ENCODE peak calls at places on chromosomes 16 and 17, in eight cellular contexts. K is PC-3, V is heart right ventricle, G is NT2/D1, N is IMR-90, E is cardiac muscle cell, H is fibroblast of lung, T is ovary. J is an unnamed sample.
A peak's percentile ranks its signal among the peaks of the same experiment; 100 is the strongest.

GRCh38 chr16:89924298-89924924 is 1.3 kb downstream of the TUBB3 start:
- DNase-seq in K (no peak), V (no peak), G (peak; percentile 82), N (peak; percentile 44), E (peak; percentile 54), H (peak; percentile 36), T (no peak), J (peak; percentile 68)

GRCh38 chr17:17203173-17203730 is 2.9 kb downstream of the PLD6 start:
- DNase-seq in K (no peak), V (no peak), G (no peak), N (no peak), E (no peak), H (no peak), T (no peak), J (no peak)

GRCh38 chr17:41519501-41520224 is 973 bp upstream of the KRT15 start:
- DNase-seq in K (peak; percentile 58), V (no peak), G (no peak), N (no peak), E (no peak), H (no peak), T (no peak), J (peak; percentile 58)

GRCh38 chr17:39462644-39463375 is 1.5 kb downstream of the CDK12 start:
- DNase-seq in K (no peak), V (no peak), G (no peak), N (peak; percentile 7), E (peak; percentile 6), H (peak; percentile 10), T (no peak), J (no peak)

GRCh38 chr17:70310251-70310672 is 140.9 kb downstream of the KCNJ2 start:
- DNase-seq in K (no peak), V (no peak), G (no peak), N (no peak), E (peak; percentile 66), H (peak; percentile 89), T (no peak), J (no peak)

GRCh38 chr16:22018559-22018958 is 10.6 kb downstream of the MOSMO start:
- DNase-seq in K (no peak), V (no peak), G (no peak), N (peak; percentile 44), E (no peak), H (no peak), T (no peak), J (no peak)

GRCh38 chr16:89409161-89409711 is 81.1 kb downstream of the ANKRD11 start:
- DNase-seq in K (peak; percentile 32), V (no peak), G (no peak), N (peak; percentile 71), E (peak; percentile 24), H (peak; percentile 49), T (no peak), J (no peak)

GRCh38 chr17:5237541-5238016 is 2.9 kb upstream of the SCIMP start:
- DNase-seq in K (peak; percentile 60), V (no peak), G (peak; percentile 39), N (peak; percentile 50), E (peak; percentile 69), H (peak; percentile 30), T (no peak), J (peak; percentile 48)

GRCh38 chr17:39235555-39236221 is 9.9 kb upstream of the STAC2 start:
- DNase-seq in K (peak; percentile 51), V (no peak), G (peak; percentile 70), N (peak; percentile 57), E (peak; percentile 64), H (peak; percentile 51), T (no peak), J (peak; percentile 52)

GRCh38 chr16:188674-189073 is 8.4 kb downstream of the HBQ1 start:
- DNase-seq in K (peak; percentile 9), V (no peak), G (no peak), N (no peak), E (no peak), H (no peak), T (no peak), J (no peak)

GRCh38 chr16:79288046-79288445 is 312.5 kb downstream of the MAF start:
- DNase-seq in K (no peak), V (no peak), G (no peak), N (no peak), E (no peak), H (no peak), T (no peak), J (no peak)

GRCh38 chr17:82926081-82926480 is 86.3 kb upstream of the ZNF750 start:
- DNase-seq in K (no peak), V (no peak), G (no peak), N (no peak), E (no peak), H (no peak), T (no peak), J (no peak)

GRCh38 chr16:28090646-28091377 is 27.3 kb upstream of the GSG1L start:
- DNase-seq in K (peak; percentile 36), V (no peak), G (peak; percentile 63), N (peak; percentile 72), E (no peak), H (peak; percentile 70), T (no peak), J (no peak)

GRCh38 chr16:56708418-56708817 is 21.5 kb upstream of the NUP93 start:
- DNase-seq in K (no peak), V (no peak), G (no peak), N (no peak), E (no peak), H (no peak), T (no peak), J (no peak)

GRCh38 chr17:28972437-28972836 is 21.1 kb upstream of the PHF12 start:
- DNase-seq in K (no peak), V (no peak), G (no peak), N (no peak), E (no peak), H (peak; percentile 49), T (no peak), J (no peak)

GRCh38 chr17:29733151-29733550 is 110.4 kb upstream of the CORO6 start:
- DNase-seq in K (peak; percentile 40), V (no peak), G (no peak), N (peak; percentile 42), E (peak; percentile 27), H (no peak), T (no peak), J (no peak)

GRCh38 chr17:44386182-44386525 is 3.3 kb downstream of the ITGA2B start:
- DNase-seq in K (no peak), V (no peak), G (no peak), N (no peak), E (no peak), H (no peak), T (peak; percentile 6), J (no peak)

GRCh38 chr16:47046726-47047602 is 73.5 kb upstream of the DNAJA2 start:
- DNase-seq in K (no peak), V (no peak), G (no peak), N (no peak), E (no peak), H (no peak), T (no peak), J (no peak)

GRCh38 chr17:17738901-17739300 is 57.6 kb downstream of the RAI1 start:
- DNase-seq in K (no peak), V (no peak), G (no peak), N (no peak), E (no peak), H (peak; percentile 36), T (no peak), J (no peak)

GRCh38 chr17:19533036-19533717 is 477 bp upstream of the SLC47A1 start:
- DNase-seq in K (no peak), V (no peak), G (no peak), N (no peak), E (no peak), H (no peak), T (no peak), J (no peak)
- H3K36me3 ChIP-seq in K (no peaks in the 10 kb centered on the region), V (no peaks in the 10 kb centered on the region), G (no peaks in the 10 kb centered on the region), N (no peaks in the 10 kb centered on the region), E (no peaks in the 10 kb centered on the region), H (no peaks in the 10 kb centered on the region), T (no peaks in the 10 kb centered on the region), J (no peaks in the 10 kb centered on the region)

GRCh38 chr17:47694018-47694817 is at the start of gene TBKBP1:
- DNase-seq in K (peak; percentile 51), V (peak; percentile 65), G (peak; percentile 70), N (peak; percentile 38), E (peak; percentile 81), H (peak; percentile 49), T (peak; percentile 74), J (peak; percentile 82)

GRCh38 chr17:47696717-47697642 is 3.0 kb downstream of the TBKBP1 start:
- DNase-seq in K (no peak), V (no peak), G (no peak), N (no peak), E (no peak), H (no peak), T (no peak), J (no peak)

GRCh38 chr17:47694818-47695663 is 1.1 kb downstream of the TBKBP1 start:
- DNase-seq in K (peak; percentile 50), V (peak; percentile 82), G (no peak), N (peak; percentile 49), E (peak; percentile 71), H (peak; percentile 47), T (peak; percentile 68), J (no peak)

GRCh38 chr17:47693667-47694017 is 319 bp upstream of the TBKBP1 start:
- DNase-seq in K (no peak), V (no peak), G (no peak), N (no peak), E (no peak), H (no peak), T (no peak), J (peak; percentile 83)

GRCh38 chr17:47695664-47696376 is 1.9 kb downstream of the TBKBP1 start:
- DNase-seq in K (no peak), V (no peak), G (no peak), N (no peak), E (no peak), H (no peak), T (no peak), J (no peak)
- H3K4me3 ChIP-seq in K (peak overlapping the region; percentile 83), V (peak overlapping the region; percentile 92), G (peak overlapping the region; percentile 87), N (no peak overlapping the region), E (peak overlapping the region; percentile 55), H (peak overlapping the region; percentile 55), T (peak overlapping the region; percentile 58), J (no peak overlapping the region)

DNA sequence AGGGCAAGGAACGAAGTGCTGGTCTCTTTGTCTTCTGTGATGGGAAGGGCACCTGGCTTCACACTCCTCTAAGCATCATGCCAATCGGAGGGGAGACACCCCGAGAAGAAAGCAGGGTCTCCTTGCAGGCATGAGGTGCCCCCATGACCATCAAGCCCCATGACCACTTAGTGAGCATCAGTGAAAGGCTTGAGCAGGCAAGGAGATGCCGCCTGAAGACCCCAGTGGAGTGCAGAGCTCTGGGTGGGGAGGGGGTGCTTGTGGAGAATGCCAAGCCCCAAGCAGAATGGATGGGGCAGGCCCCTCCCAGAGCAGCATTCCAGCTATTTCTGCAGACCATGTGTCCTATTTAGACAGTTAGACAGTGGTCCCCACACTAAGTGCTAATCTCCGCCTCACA is 232.7 kb upstream of the TNRC6C start:
- DNase-seq in K (no peak), V (no peak), G (no peak), N (no peak), E (no peak), H (no peak), T (no peak), J (no peak)
- H3K27me3 ChIP-seq in K (peaks cover 92% of the 10 kb centered on the region), V (no peaks in the 10 kb centered on the region), G (peaks cover 5% of the 10 kb centered on the region), N (peaks cover 20% of the 10 kb centered on the region), E (no peaks in the 10 kb centered on the region), H (no peaks in the 10 kb centered on the region), T (no peaks in the 10 kb centered on the region), J (no peaks in the 10 kb centered on the region)

DNA sequence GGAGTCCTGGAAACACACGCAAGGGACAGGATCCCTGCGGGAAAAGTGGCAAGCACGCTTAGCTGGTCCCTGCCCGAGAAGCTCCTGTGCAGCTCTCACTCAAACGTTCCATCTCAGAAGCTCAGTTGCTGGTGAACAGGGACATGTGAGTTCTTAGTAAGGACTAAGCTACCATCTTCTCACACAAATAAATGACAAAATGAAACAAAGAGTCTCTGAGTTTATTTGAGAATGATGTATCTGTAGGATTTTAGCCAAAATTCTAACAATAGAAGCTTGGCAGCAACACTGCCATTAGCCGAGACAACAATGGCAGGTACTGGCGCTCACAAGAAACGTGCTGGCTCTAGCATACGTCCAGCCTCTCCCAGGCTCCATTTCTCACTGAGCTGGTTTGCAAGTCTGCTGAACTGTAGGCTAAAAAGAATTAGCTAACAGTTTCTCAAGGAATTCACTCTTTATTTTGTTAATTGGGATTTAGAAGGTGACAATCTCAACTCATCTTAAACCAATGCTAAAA is 90.2 kb downstream of the VPS53 start:
- DNase-seq in K (no peak), V (no peak), G (no peak), N (no peak), E (no peak), H (no peak), T (no peak), J (no peak)
- H3K36me3 ChIP-seq in K (peaks cover 3% of the 10 kb centered on the region), V (peaks cover 68% of the 10 kb centered on the region), G (peaks cover 45% of the 10 kb centered on the region), N (peaks cover 22% of the 10 kb centered on the region), E (peaks cover 37% of the 10 kb centered on the region), H (peaks cover 9% of the 10 kb centered on the region), T (no peaks in the 10 kb centered on the region), J (no peaks in the 10 kb centered on the region)

J was measured in BE2C.